ENCODE peak calls at places on chromosomes 13 and 19, in ten cellular contexts. One of them, this sample, is unnamed. For H3K4me1 and H3K9me3, the result is how much of the 10 kb centered on the place peaks cover.

GRCh38 chr13:46554971-46555370 is 2.0 kb downstream of the LRCH1 start:
- DNase-seq in colonic mucosa: no peak
- DNase-seq in H9: no peak
- DNase-seq in tibial nerve: no peak
- DNase-seq in HCT116: no peak
- DNase-seq in BE2C: no peak
- DNase-seq in neural progenitor cell: no peak
- DNase-seq in body of pancreas: no peak
- DNase-seq in fibroblast of lung: peak
- DNase-seq in thoracic aorta: no peak
- DNase-seq in this sample: no peak

GRCh38 chr19:18287836-18288772 is 6.7 kb upstream of the JUND start:
- DNase-seq in colonic mucosa: no peak
- DNase-seq in H9: peak
- DNase-seq in tibial nerve: no peak
- DNase-seq in HCT116: no peak
- DNase-seq in BE2C: no peak
- DNase-seq in neural progenitor cell: peak
- DNase-seq in body of pancreas: no peak
- DNase-seq in fibroblast of lung: peak
- DNase-seq in thoracic aorta: no peak
- DNase-seq in this sample: no peak

GRCh38 chr19:45578861-45579260 is 5.7 kb downstream of the OPA3 start:
- DNase-seq in colonic mucosa: no peak
- DNase-seq in H9: no peak
- DNase-seq in tibial nerve: no peak
- DNase-seq in HCT116: no peak
- DNase-seq in BE2C: no peak
- DNase-seq in neural progenitor cell: no peak
- DNase-seq in body of pancreas: no peak
- DNase-seq in fibroblast of lung: no peak
- DNase-seq in thoracic aorta: no peak
- DNase-seq in this sample: no peak

GRCh38 chr19:49231389-49231788 is 73.8 kb downstream of the TRPM4 start:
- DNase-seq in colonic mucosa: no peak
- DNase-seq in H9: no peak
- DNase-seq in tibial nerve: no peak
- DNase-seq in HCT116: no peak
- DNase-seq in BE2C: no peak
- DNase-seq in neural progenitor cell: no peak
- DNase-seq in body of pancreas: no peak
- DNase-seq in fibroblast of lung: no peak
- DNase-seq in thoracic aorta: no peak
- DNase-seq in this sample: no peak

GRCh38 chr19:1510807-1511206 is 2.0 kb downstream of the ADAMTSL5 start:
- DNase-seq in colonic mucosa: no peak
- DNase-seq in H9: no peak
- DNase-seq in tibial nerve: no peak
- DNase-seq in HCT116: no peak
- DNase-seq in BE2C: no peak
- DNase-seq in neural progenitor cell: no peak
- DNase-seq in body of pancreas: no peak
- DNase-seq in fibroblast of lung: no peak
- DNase-seq in thoracic aorta: no peak
- DNase-seq in this sample: no peak

GRCh38 chr19:46654621-46655152 is 6.3 kb downstream of the DACT3 start:
- DNase-seq in colonic mucosa: no peak
- DNase-seq in H9: no peak
- DNase-seq in tibial nerve: no peak
- DNase-seq in HCT116: no peak
- DNase-seq in BE2C: no peak
- DNase-seq in neural progenitor cell: peak
- DNase-seq in body of pancreas: no peak
- DNase-seq in fibroblast of lung: no peak
- DNase-seq in thoracic aorta: no peak
- DNase-seq in this sample: peak

GRCh38 chr19:56310462-56310861 is 4.2 kb downstream of the ZSCAN5A start:
- DNase-seq in colonic mucosa: no peak
- DNase-seq in H9: no peak
- DNase-seq in tibial nerve: no peak
- DNase-seq in HCT116: no peak
- DNase-seq in BE2C: no peak
- DNase-seq in neural progenitor cell: no peak
- DNase-seq in body of pancreas: no peak
- DNase-seq in fibroblast of lung: no peak
- DNase-seq in thoracic aorta: no peak
- DNase-seq in this sample: no peak

GRCh38 chr19:685457-685931 is 9.3 kb downstream of the FSTL3 start:
- DNase-seq in colonic mucosa: no peak
- DNase-seq in H9: no peak
- DNase-seq in tibial nerve: no peak
- DNase-seq in HCT116: no peak
- DNase-seq in BE2C: no peak
- DNase-seq in neural progenitor cell: no peak
- DNase-seq in body of pancreas: no peak
- DNase-seq in fibroblast of lung: no peak
- DNase-seq in thoracic aorta: no peak
- DNase-seq in this sample: no peak

GRCh38 chr13:73025212-73026012 is 33.4 kb upstream of the KLF5 start:
- DNase-seq in colonic mucosa: no peak
- DNase-seq in H9: no peak
- DNase-seq in tibial nerve: no peak
- DNase-seq in HCT116: no peak
- DNase-seq in BE2C: no peak
- DNase-seq in neural progenitor cell: no peak
- DNase-seq in body of pancreas: no peak
- DNase-seq in fibroblast of lung: peak
- DNase-seq in thoracic aorta: no peak
- DNase-seq in this sample: no peak

GRCh38 chr19:5369304-5369703 is 28.7 kb upstream of the PTPRS start:
- DNase-seq in colonic mucosa: no peak
- DNase-seq in H9: no peak
- DNase-seq in tibial nerve: no peak
- DNase-seq in HCT116: no peak
- DNase-seq in BE2C: no peak
- DNase-seq in neural progenitor cell: no peak
- DNase-seq in body of pancreas: no peak
- DNase-seq in fibroblast of lung: no peak
- DNase-seq in thoracic aorta: no peak
- DNase-seq in this sample: no peak

GRCh38 chr13:51246411-51247298 is 24.5 kb downstream of the FAM124A start:
- DNase-seq in colonic mucosa: no peak
- DNase-seq in H9: no peak
- DNase-seq in tibial nerve: no peak
- DNase-seq in HCT116: no peak
- DNase-seq in BE2C: peak
- DNase-seq in neural progenitor cell: peak
- DNase-seq in body of pancreas: peak
- DNase-seq in fibroblast of lung: no peak
- DNase-seq in thoracic aorta: no peak
- DNase-seq in this sample: peak

GRCh38 chr19:29679598-29680210 is 14.4 kb downstream of the PLEKHF1 start:
- DNase-seq in colonic mucosa: no peak
- DNase-seq in H9: no peak
- DNase-seq in tibial nerve: no peak
- DNase-seq in HCT116: no peak
- DNase-seq in BE2C: no peak
- DNase-seq in neural progenitor cell: no peak
- DNase-seq in body of pancreas: no peak
- DNase-seq in fibroblast of lung: no peak
- DNase-seq in thoracic aorta: no peak
- DNase-seq in this sample: no peak

GRCh38 chr19:29677001-29677781 is 11.9 kb downstream of the PLEKHF1 start:
- DNase-seq in colonic mucosa: no peak
- DNase-seq in H9: no peak
- DNase-seq in tibial nerve: no peak
- DNase-seq in HCT116: no peak
- DNase-seq in BE2C: no peak
- DNase-seq in neural progenitor cell: no peak
- DNase-seq in body of pancreas: no peak
- DNase-seq in fibroblast of lung: no peak
- DNase-seq in thoracic aorta: no peak
- DNase-seq in this sample: no peak

GRCh38 chr19:29676586-29676985 is 11.3 kb downstream of the PLEKHF1 start:
- DNase-seq in colonic mucosa: no peak
- DNase-seq in H9: no peak
- DNase-seq in tibial nerve: no peak
- DNase-seq in HCT116: no peak
- DNase-seq in BE2C: no peak
- DNase-seq in neural progenitor cell: no peak
- DNase-seq in body of pancreas: no peak
- DNase-seq in fibroblast of lung: no peak
- DNase-seq in thoracic aorta: no peak
- DNase-seq in this sample: peak

GRCh38 chr19:29680447-29680846 is 15.2 kb downstream of the PLEKHF1 start:
- DNase-seq in colonic mucosa: peak
- DNase-seq in H9: no peak
- DNase-seq in tibial nerve: no peak
- DNase-seq in HCT116: no peak
- DNase-seq in BE2C: no peak
- DNase-seq in neural progenitor cell: no peak
- DNase-seq in body of pancreas: no peak
- DNase-seq in fibroblast of lung: no peak
- DNase-seq in thoracic aorta: no peak
- DNase-seq in this sample: peak

GRCh38 chr19:29678484-29679106 is 13.3 kb downstream of the PLEKHF1 start:
- DNase-seq in colonic mucosa: no peak
- DNase-seq in H9: no peak
- DNase-seq in tibial nerve: peak
- DNase-seq in HCT116: no peak
- DNase-seq in BE2C: no peak
- DNase-seq in neural progenitor cell: no peak
- DNase-seq in body of pancreas: peak
- DNase-seq in fibroblast of lung: no peak
- DNase-seq in thoracic aorta: no peak
- DNase-seq in this sample: peak
- TF ChIP-seq CTCF in colonic mucosa: no peak
- TF ChIP-seq CTCF in H9: no peak
- TF ChIP-seq CTCF in tibial nerve: no peak
- TF ChIP-seq CTCF in HCT116: no peak
- TF ChIP-seq CTCF in BE2C: no peak
- TF ChIP-seq CTCF in neural progenitor cell: no peak
- TF ChIP-seq CTCF in body of pancreas: no peak
- TF ChIP-seq CTCF in fibroblast of lung: no peak
- TF ChIP-seq CTCF in thoracic aorta: no peak
- TF ChIP-seq CTCF in this sample: no peak

GRCh38 chr13:110297011-110297410 is 9.9 kb downstream of the COL4A1 start:
- DNase-seq in colonic mucosa: no peak
- DNase-seq in H9: no peak
- DNase-seq in tibial nerve: no peak
- DNase-seq in HCT116: no peak
- DNase-seq in BE2C: no peak
- DNase-seq in neural progenitor cell: no peak
- DNase-seq in body of pancreas: no peak
- DNase-seq in fibroblast of lung: no peak
- DNase-seq in thoracic aorta: no peak
- DNase-seq in this sample: no peak
- H3K4me1 ChIP-seq in colonic mucosa: under half
- H3K4me1 ChIP-seq in H9: under half
- H3K4me1 ChIP-seq in tibial nerve: half or more
- H3K4me1 ChIP-seq in HCT116: under half
- H3K4me1 ChIP-seq in BE2C: under half
- H3K4me1 ChIP-seq in neural progenitor cell: under half
- H3K4me1 ChIP-seq in body of pancreas: under half
- H3K4me1 ChIP-seq in fibroblast of lung: under half
- H3K4me1 ChIP-seq in thoracic aorta: half or more
- H3K4me1 ChIP-seq in this sample: half or more

GRCh38 chr13:23212621-23213020 is 31.8 kb downstream of the SGCG start:
- DNase-seq in colonic mucosa: no peak
- DNase-seq in H9: no peak
- DNase-seq in tibial nerve: no peak
- DNase-seq in HCT116: no peak
- DNase-seq in BE2C: no peak
- DNase-seq in neural progenitor cell: no peak
- DNase-seq in body of pancreas: no peak
- DNase-seq in fibroblast of lung: peak
- DNase-seq in thoracic aorta: no peak
- DNase-seq in this sample: no peak
- H3K9me3 ChIP-seq in colonic mucosa: under half
- H3K9me3 ChIP-seq in H9: under half
- H3K9me3 ChIP-seq in tibial nerve: under half
- H3K9me3 ChIP-seq in HCT116: under half
- H3K9me3 ChIP-seq in BE2C: under half
- H3K9me3 ChIP-seq in neural progenitor cell: under half
- H3K9me3 ChIP-seq in body of pancreas: under half
- H3K9me3 ChIP-seq in fibroblast of lung: under half
- H3K9me3 ChIP-seq in thoracic aorta: under half
- H3K9me3 ChIP-seq in this sample: under half

GRCh38 chr13:39144941-39145533 is 106.8 kb downstream of the NHLRC3 start:
- DNase-seq in colonic mucosa: peak
- DNase-seq in H9: peak
- DNase-seq in tibial nerve: peak
- DNase-seq in HCT116: peak
- DNase-seq in BE2C: peak
- DNase-seq in neural progenitor cell: peak
- DNase-seq in body of pancreas: peak
- DNase-seq in fibroblast of lung: peak
- DNase-seq in thoracic aorta: no peak
- DNase-seq in this sample: peak
- TF ChIP-seq CTCF in colonic mucosa: peak
- TF ChIP-seq CTCF in H9: peak
- TF ChIP-seq CTCF in tibial nerve: peak
- TF ChIP-seq CTCF in HCT116: peak
- TF ChIP-seq CTCF in BE2C: peak
- TF ChIP-seq CTCF in neural progenitor cell: peak
- TF ChIP-seq CTCF in body of pancreas: peak
- TF ChIP-seq CTCF in fibroblast of lung: peak
- TF ChIP-seq CTCF in thoracic aorta: peak
- TF ChIP-seq CTCF in this sample: peak

DNA sequence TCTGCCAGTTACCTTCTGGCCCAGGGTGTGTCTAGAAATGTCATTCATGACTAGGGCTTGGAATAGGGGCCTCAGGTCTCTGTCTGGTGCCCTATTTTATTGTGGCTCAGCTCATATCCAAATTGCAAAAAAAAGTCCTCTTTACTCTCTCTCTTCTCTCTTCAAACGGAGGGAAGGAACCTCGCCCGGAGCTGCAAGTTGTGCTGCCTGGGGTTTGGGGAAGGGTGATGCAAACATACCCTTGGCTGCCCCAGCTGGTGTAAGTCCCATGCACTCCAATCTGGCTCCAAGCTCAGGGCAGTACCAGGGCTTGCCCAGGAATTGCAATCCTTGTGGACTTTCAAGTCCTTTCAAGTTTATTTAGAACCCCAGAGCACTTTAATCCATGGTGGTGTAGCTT is 549.6 kb downstream of the PCDH17 start:
- DNase-seq in colonic mucosa: no peak
- DNase-seq in H9: no peak
- DNase-seq in tibial nerve: no peak
- DNase-seq in HCT116: no peak
- DNase-seq in BE2C: no peak
- DNase-seq in neural progenitor cell: no peak
- DNase-seq in body of pancreas: no peak
- DNase-seq in fibroblast of lung: no peak
- DNase-seq in thoracic aorta: no peak
- DNase-seq in this sample: no peak
- H3K4me1 ChIP-seq in colonic mucosa: under half
- H3K4me1 ChIP-seq in H9: under half
- H3K4me1 ChIP-seq in tibial nerve: under half
- H3K4me1 ChIP-seq in HCT116: under half
- H3K4me1 ChIP-seq in BE2C: under half
- H3K4me1 ChIP-seq in neural progenitor cell: under half
- H3K4me1 ChIP-seq in body of pancreas: under half
- H3K4me1 ChIP-seq in fibroblast of lung: under half
- H3K4me1 ChIP-seq in thoracic aorta: under half
- H3K4me1 ChIP-seq in this sample: under half